ENCODE peak calls at places on chromosomes 7 and 10, in eight cellular contexts. B is neuronal stem cell; X is left ventricle myocardium inferior; P is activated T-cell treated with anti-CD3 and anti-CD28 coated beads for 48 hours; S is central memory CD4-positive, alpha-beta T cell; Z is ACHN; L is Peyer's patch; N is stimulated activated naive B cell treated with anti-CD40 and anti-IgM and Interleukin-4, amounts not matched to agents 10 μg/mL and 1 μg/mL and 100 μg/mL, for 72 hours. T is an unnamed sample.

GRCh38 chr7:116549370-116549769 is 24.5 kb downstream of the CAV1 start:
- DNase-seq in B (no peak), X (no peak), P (no peak), S (no peak), Z (no peak), L (no peak), N (no peak), T (no peak)

GRCh38 chr7:103940382-103941268 is 48.8 kb downstream of the RELN start:
- DNase-seq in B (no peak), X (no peak), P (no peak), S (no peak), Z (no peak), L (no peak), N (no peak), T (no peak)

GRCh38 chr10:101830322-101831168 is 12.3 kb upstream of the OGA start:
- DNase-seq in B (peak; percentile 86), X (peak; percentile 83), P (peak; percentile 86), S (peak; percentile 96), Z (peak; percentile 86), L (peak; percentile 93), N (peak; percentile 89), T (peak; percentile 96)

GRCh38 chr7:25834050-25834449 is 317.9 kb upstream of the NFE2L3 start:
- DNase-seq in B (no peak), X (no peak), P (no peak), S (no peak), Z (no peak), L (no peak), N (no peak), T (no peak)

GRCh38 chr10:130957423-130957822 is 354.1 kb downstream of the TCERG1L start:
- DNase-seq in B (no peak), X (no peak), P (no peak), S (no peak), Z (no peak), L (no peak), N (no peak), T (no peak)

GRCh38 chr10:78634389-78634815 is 434.4 kb upstream of the ZMIZ1 start:
- DNase-seq in B (no peak), X (no peak), P (no peak), S (no peak), Z (no peak), L (no peak), N (no peak), T (no peak)

GRCh38 chr10:18829259-18829658 is 170.0 kb downstream of the ARL5B start:
- DNase-seq in B (no peak), X (no peak), P (no peak), S (no peak), Z (no peak), L (no peak), N (no peak), T (no peak)

GRCh38 chr10:1048349-1048731 is 579 bp downstream of the IDI1 start:
- DNase-seq in B (no peak), X (peak; percentile 33), P (no peak), S (peak; percentile 73), Z (peak; percentile 22), L (no peak), N (no peak), T (no peak)

GRCh38 chr7:137652721-137653120 is 194.1 kb downstream of the DGKI start:
- DNase-seq in B (no peak), X (no peak), P (no peak), S (no peak), Z (no peak), L (no peak), N (no peak), T (no peak)

GRCh38 chr10:59508296-59508695 is 145.9 kb upstream of the FAM13C start:
- DNase-seq in B (no peak), X (no peak), P (no peak), S (no peak), Z (no peak), L (peak; percentile 47), N (no peak), T (no peak)

GRCh38 chr10:2981361-2981801 is 86.0 kb upstream of the PFKP start:
- DNase-seq in B (no peak), X (no peak), P (no peak), S (no peak), Z (no peak), L (no peak), N (no peak), T (no peak)

GRCh38 chr7:49791089-49791741 is 17.8 kb downstream of the VWC2 start:
- DNase-seq in B (peak; percentile 51), X (no peak), P (no peak), S (no peak), Z (peak; percentile 44), L (no peak), N (no peak), T (no peak)

GRCh38 chr7:9488555-9488954 is 1055.1 kb downstream of the NXPH1 start:
- DNase-seq in B (no peak), X (no peak), P (no peak), S (no peak), Z (peak; percentile 76), L (no peak), N (no peak), T (no peak)

GRCh38 chr7:135167360-135167759 is 3.1 kb downstream of the CYREN start:
- DNase-seq in B (no peak), X (no peak), P (no peak), S (no peak), Z (no peak), L (no peak), N (no peak), T (no peak)

GRCh38 chr7:3861941-3862340 is 560.9 kb downstream of the SDK1 start:
- DNase-seq in B (no peak), X (no peak), P (no peak), S (no peak), Z (no peak), L (no peak), N (peak; percentile 23), T (no peak)